ENCODE peak calls at places on chromosomes 11 and 22, in eight cellular contexts. J is naive thymus-derived CD4-positive, alpha-beta T cell; D is ovary; I is left ventricle myocardium inferior; W is IMR-90; T is mesenchymal stem cell; N is fibroblast of mammary gland; C is GM12865. M is an unnamed sample.

GRCh38 chr11:118856314-118856713 is 27.4 kb upstream of the CXCR5 start:
- DNase-seq in C (peak; percentile 35), I (no peak), D (no peak), T (no peak), J (no peak), N (no peak), W (no peak), M (no peak)

GRCh38 chr11:10441021-10441523 is 14.0 kb upstream of the AMPD3 start:
- DNase-seq in W (peak; percentile 64), T (peak; percentile 38), N (no peak), C (no peak), I (no peak), J (no peak), D (no peak), M (peak; percentile 22)

GRCh38 chr11:69981119-69981770 is 96.9 kb upstream of the ANO1 start:
- DNase-seq in T (peak; percentile 45), D (no peak), W (no peak), J (no peak), N (no peak), I (no peak), C (no peak), M (no peak)

GRCh38 chr11:64745523-64746328 is 1.8 kb upstream of the RASGRP2 start:
- DNase-seq in W (peak; percentile 22), N (peak; percentile 48), J (peak; percentile 83), T (peak; percentile 61), D (peak; percentile 79), C (peak; percentile 68), I (peak; percentile 92), M (no peak)

GRCh38 chr11:67999201-67999629 is 4.7 kb downstream of the UNC93B1 start:
- DNase-seq in C (peak; percentile 0), I (no peak), N (no peak), J (no peak), T (no peak), W (no peak), D (no peak), M (no peak)

GRCh38 chr11:36352919-36353318 is 56.8 kb downstream of the PRR5L start:
- DNase-seq in C (no peak), T (no peak), N (no peak), I (no peak), D (no peak), J (peak; percentile 40), W (no peak), M (no peak)

GRCh38 chr11:19800714-19801519 is 88.3 kb downstream of the NAV2 start:
- DNase-seq in N (peak; percentile 34), T (no peak), D (no peak), I (no peak), J (no peak), C (no peak), W (no peak), M (no peak)

GRCh38 chr11:126355926-126356897 is 726 bp downstream of the ST3GAL4 start:
- DNase-seq in C (peak; percentile 24), N (peak; percentile 33), T (peak; percentile 55), J (peak; percentile 6), W (no peak), D (peak; percentile 57), I (peak; percentile 55), M (no peak)

GRCh38 chr11:9574556-9574805 is 1.0 kb downstream of the WEE1 start:
- DNase-seq in D (peak; percentile 69), N (no peak), W (no peak), I (peak; percentile 29), J (no peak), T (no peak), C (peak; percentile 37), M (no peak)

GRCh38 chr11:112962854-112963367 is 1.7 kb downstream of the NCAM1 start:
- DNase-seq in N (no peak), T (peak; percentile 47), W (no peak), J (no peak), I (peak; percentile 79), D (peak; percentile 74), C (no peak), M (no peak)

GRCh38 chr11:9962722-9963121 is 298.8 kb downstream of the SWAP70 start:
- DNase-seq in N (no peak), D (no peak), W (peak; percentile 23), J (no peak), T (no peak), C (peak; percentile 74), I (no peak), M (no peak)

GRCh38 chr11:128630367-128631230 is 43.2 kb upstream of the ETS1 start:
- DNase-seq in W (peak; percentile 86), J (peak; percentile 78), N (peak; percentile 83), T (peak; percentile 86), C (peak; percentile 95), I (peak; percentile 87), D (peak; percentile 91), M (peak; percentile 71)

DNA sequence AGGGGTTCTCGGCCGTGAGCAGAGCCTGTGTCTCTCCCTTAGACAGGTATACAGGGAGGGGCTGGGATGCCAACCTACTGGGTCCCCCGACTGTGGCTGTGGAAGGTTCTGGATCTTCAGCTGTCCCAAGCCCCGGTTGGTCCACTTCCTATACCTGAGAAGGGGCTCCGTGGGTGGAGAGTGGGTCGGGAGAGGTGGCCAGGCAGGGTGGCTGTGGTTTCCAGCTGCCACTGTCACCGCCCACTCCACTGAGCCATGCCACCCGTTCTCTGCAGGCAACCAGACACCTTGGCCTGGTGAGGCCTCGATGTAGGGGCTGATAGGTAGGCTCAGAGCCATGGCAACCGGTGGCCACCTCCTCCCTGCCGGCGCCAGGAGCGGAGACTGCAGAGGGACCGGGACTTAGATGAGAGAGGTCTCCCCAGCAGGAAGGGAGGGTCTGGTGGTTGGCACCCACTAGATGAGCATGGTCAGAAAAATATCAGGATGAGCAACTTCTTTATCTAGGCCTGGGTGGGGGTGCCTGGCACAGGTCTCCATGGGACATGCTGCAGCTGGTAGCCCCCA is 53.8 kb downstream of the TRIOBP start:
- DNase-seq in T (no peak), W (no peak), C (no peak), I (no peak), J (no peak), N (no peak), D (no peak), M (no peak)
- H3K4me3 ChIP-seq in T (peak overlapping the region; percentile 99), W (no peak overlapping the region), C (no peak overlapping the region), I (peak overlapping the region; percentile 44), J (no peak overlapping the region), N (no peak overlapping the region), D (no peak overlapping the region), M (no peak overlapping the region)

GRCh38 chr11:3052109-3052479 is 5.1 kb downstream of the CARS1 start:
- DNase-seq in D (no peak), T (no peak), I (no peak), W (no peak), N (no peak), C (peak; percentile 49), J (no peak), M (no peak)

GRCh38 chr11:3051435-3052108 is 5.7 kb downstream of the CARS1 start:
- DNase-seq in N (no peak), J (no peak), C (no peak), I (no peak), D (no peak), T (no peak), W (no peak), M (no peak)

GRCh38 chr11:3047637-3048036 is 9.6 kb downstream of the CARS1 start:
- DNase-seq in I (no peak), N (no peak), C (no peak), T (no peak), W (no peak), D (no peak), J (no peak), M (no peak)

GRCh38 chr11:3050386-3051325 is 6.6 kb downstream of the CARS1 start:
- DNase-seq in J (no peak), D (no peak), N (no peak), I (no peak), T (no peak), C (no peak), W (no peak), M (no peak)

GRCh38 chr11:3049430-3050243 is 7.6 kb downstream of the CARS1 start:
- DNase-seq in N (peak; percentile 96), W (peak; percentile 98), D (peak; percentile 65), J (no peak), C (peak; percentile 94), I (peak; percentile 55), T (peak; percentile 99), M (peak; percentile 87)
- H3K4me3 ChIP-seq in N (peak overlapping the region; percentile 17), W (no peak overlapping the region), D (no peak overlapping the region), J (no peak overlapping the region), C (peak overlapping the region; percentile 0), I (no peak overlapping the region), T (peak overlapping the region; percentile 56), M (peak overlapping the region; percentile 20)

GRCh38 chr22:30306629-30307016 is 17.3 kb upstream of the CASTOR1 start:
- DNase-seq in D (no peak), J (no peak), C (peak; percentile 15), T (no peak), I (no peak), N (no peak), W (no peak), M (no peak)
- H3K4me3 ChIP-seq in D (no peak overlapping the region), J (peak overlapping the region; percentile 41), C (peak overlapping the region; percentile 37), T (no peak overlapping the region), I (peak overlapping the region; percentile 30), N (no peak overlapping the region), W (no peak overlapping the region), M (no peak overlapping the region)

DNA sequence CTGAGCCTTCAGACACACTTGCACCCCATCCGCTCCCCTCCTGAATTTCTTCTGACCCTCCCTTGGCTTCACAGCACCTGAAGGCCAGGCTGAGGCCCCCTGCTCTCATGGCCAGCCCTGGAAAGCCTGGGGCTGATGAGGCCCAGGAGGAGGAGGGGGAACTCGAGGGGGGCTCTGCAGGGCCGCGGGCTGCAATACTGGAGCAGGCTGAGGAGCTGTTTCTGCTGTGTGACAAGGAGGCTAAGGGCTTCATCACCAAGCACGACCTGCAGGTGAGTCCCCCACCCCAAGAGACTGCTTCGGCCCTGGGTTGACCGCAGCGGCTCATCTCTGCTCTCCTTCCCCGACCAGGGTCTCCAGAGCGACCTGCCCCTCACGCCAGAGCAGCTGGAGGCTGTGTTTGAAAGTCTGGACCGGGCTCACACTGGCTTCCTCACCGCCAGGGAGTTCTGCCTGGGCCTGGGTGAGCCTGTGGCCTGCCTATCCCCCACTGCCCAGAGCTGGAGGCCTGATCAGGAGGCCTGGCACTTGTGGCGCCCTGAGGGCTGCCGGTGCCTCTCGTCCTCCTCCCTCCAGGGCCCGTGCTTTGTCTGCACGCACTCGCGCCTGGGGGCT is 889 bp downstream of the CRACR2B start:
- DNase-seq in N (no peak), W (no peak), D (no peak), J (no peak), C (no peak), I (no peak), T (no peak), M (no peak)
- H3K4me3 ChIP-seq in N (no peak overlapping the region), W (no peak overlapping the region), D (no peak overlapping the region), J (no peak overlapping the region), C (no peak overlapping the region), I (peak overlapping the region; percentile 73), T (no peak overlapping the region), M (no peak overlapping the region)

GRCh38 chr11:73384531-73384870 is 8.3 kb downstream of the RELT start:
- DNase-seq in N (no peak), D (no peak), C (no peak), I (no peak), W (no peak), T (no peak), J (no peak), M (no peak)
- H3K4me3 ChIP-seq in N (no peak overlapping the region), D (no peak overlapping the region), C (peak overlapping the region; percentile 39), I (no peak overlapping the region), W (no peak overlapping the region), T (no peak overlapping the region), J (no peak overlapping the region), M (no peak overlapping the region)

M was measured in HFF-Myc.